ENCODE peak calls at places on chromosome 14, in five cellular contexts. G, Y, D, N and K are unnamed samples.

GRCh38 chr14:55535521-55536207 is 44.3 kb upstream of the KTN1 start:
- DNase-seq in D (no peak), G (no peak), Y (no peak), N (no peak), K (no peak)

GRCh38 chr14:104429291-104429861 is 150.2 kb upstream of the C14orf180 start:
- DNase-seq in G (no peak), D (peak), Y (no peak), N (no peak), K (no peak)

GRCh38 chr14:102187044-102187443 is 47.3 kb downstream of the WDR20 start:
- DNase-seq in G (peak), Y (peak), D (no peak), N (no peak), K (peak)

GRCh38 chr14:24094839-24095195 is 706 bp downstream of the PCK2 start:
- DNase-seq in D (peak), N (no peak), Y (no peak), G (no peak), K (no peak)

GRCh38 chr14:101126376-101127130 is 223.0 kb upstream of the RTL1 start:
- DNase-seq in N (no peak), D (no peak), G (no peak), Y (no peak), K (peak)

GRCh38 chr14:82270286-82270685 is 736.6 kb upstream of the SEL1L start:
- DNase-seq in Y (no peak), D (no peak), G (no peak), N (no peak), K (no peak)

GRCh38 chr14:34981743-34982420 is 910 bp upstream of the SRP54 start:
- DNase-seq in G (no peak), Y (peak), N (peak), D (no peak), K (no peak)

GRCh38 chr14:22870811-22871199 is 735 bp upstream of the LRP10 start:
- DNase-seq in Y (no peak), N (no peak), G (no peak), D (no peak), K (no peak)

GRCh38 chr14:93023039-93023438 is 92.7 kb downstream of the ITPK1 start:
- DNase-seq in D (no peak), G (no peak), Y (no peak), N (no peak), K (no peak)